ENCODE peak calls at places on chromosomes 12 and 14, in seven cellular contexts. D is pancreas, B is left ventricle myocardium inferior, Y is ascending aorta, I is sigmoid colon, M is AG04450, V is GM23338. N is an unnamed sample.

GRCh38 chr14:92589213-92589852 is 75.8 kb downstream of the RIN3 start:
- DNase-seq in D (no peak), B (no peak), Y (peak), I (peak), M (no peak), V (peak), N (no peak)

GRCh38 chr14:31025335-31026075 is at the start of gene AP4S1:
- DNase-seq in D (peak), B (peak), Y (peak), I (peak), M (no peak), V (peak), N (peak)

GRCh38 chr14:99274346-99275221 is 2.6 kb upstream of the BCL11B start:
- DNase-seq in D (peak), B (peak), Y (no peak), I (no peak), M (no peak), V (peak), N (no peak)

GRCh38 chr12:15074351-15074750 is 101.5 kb downstream of the PDE6H start:
- DNase-seq in D (no peak), B (no peak), Y (no peak), I (no peak), M (no peak), V (no peak), N (no peak)

GRCh38 chr14:87944987-87945604 is 47.9 kb downstream of the GALC start:
- DNase-seq in D (no peak), B (no peak), Y (no peak), I (no peak), M (peak), V (peak), N (no peak)

GRCh38 chr14:33070474-33070873 is 131.8 kb downstream of the NPAS3 start:
- DNase-seq in D (no peak), B (no peak), Y (no peak), I (no peak), M (no peak), V (no peak), N (no peak)

GRCh38 chr14:20626274-20626673 is 15.2 kb downstream of the OR6S1 start:
- DNase-seq in D (no peak), B (no peak), Y (no peak), I (no peak), M (no peak), V (no peak), N (no peak)

GRCh38 chr12:46358325-46358700 is 14.3 kb downstream of the SLC38A2 start:
- DNase-seq in D (no peak), B (no peak), Y (no peak), I (no peak), M (no peak), V (no peak), N (no peak)

GRCh38 chr14:78446807-78447206 is 276.6 kb downstream of the NRXN3 start:
- DNase-seq in D (no peak), B (no peak), Y (no peak), I (no peak), M (no peak), V (peak), N (no peak)

GRCh38 chr14:89265229-89265628 is 151.8 kb downstream of the FOXN3 start:
- DNase-seq in D (no peak), B (no peak), Y (peak), I (no peak), M (no peak), V (no peak), N (no peak)

GRCh38 chr12:32755654-32756475 is at the start of gene YARS2:
- DNase-seq in D (peak), B (peak), Y (peak), I (peak), M (peak), V (peak), N (peak)

GRCh38 chr12:91226-91625 is 24.7 kb downstream of the IQSEC3 start:
- DNase-seq in D (no peak), B (no peak), Y (no peak), I (no peak), M (no peak), V (no peak), N (no peak)

GRCh38 chr12:11697670-11698387 is 48.4 kb downstream of the ETV6 start:
- DNase-seq in D (no peak), B (no peak), Y (peak), I (no peak), M (no peak), V (no peak), N (no peak)

GRCh38 chr14:55103005-55103640 is 25.9 kb upstream of the LGALS3 start:
- DNase-seq in D (no peak), B (peak), Y (peak), I (peak), M (peak), V (peak), N (peak)

GRCh38 chr12:94379479-94380113 is 80.1 kb downstream of the CEP83 start:
- DNase-seq in D (no peak), B (no peak), Y (no peak), I (no peak), M (no peak), V (no peak), N (no peak)

GRCh38 chr14:88821378-88821777 is 3.1 kb upstream of the TTC8 start:
- DNase-seq in D (no peak), B (no peak), Y (no peak), I (no peak), M (no peak), V (no peak), N (no peak)

GRCh38 chr12:5166976-5167375 is 123.3 kb downstream of the KCNA5 start:
- DNase-seq in D (no peak), B (no peak), Y (no peak), I (no peak), M (peak), V (no peak), N (no peak)

GRCh38 chr14:55585854-55586253 is 5.8 kb downstream of the KTN1 start:
- DNase-seq in D (no peak), B (no peak), Y (no peak), I (no peak), M (no peak), V (no peak), N (no peak)

GRCh38 chr14:29913550-29913949 is 14.1 kb downstream of the PRKD1 start:
- DNase-seq in D (no peak), B (no peak), Y (no peak), I (no peak), M (no peak), V (no peak), N (no peak)

GRCh38 chr12:119699199-119699765 is 31.3 kb downstream of the PRKAB1 start:
- DNase-seq in D (no peak), B (no peak), Y (no peak), I (no peak), M (no peak), V (no peak), N (no peak)

GRCh38 chr12:53160673-53161072 is 19.8 kb upstream of the ZNF740 start:
- DNase-seq in D (no peak), B (no peak), Y (no peak), I (no peak), M (no peak), V (peak), N (no peak)

GRCh38 chr14:48251290-48251689 is 575.9 kb upstream of the MDGA2 start:
- DNase-seq in D (no peak), B (no peak), Y (no peak), I (no peak), M (no peak), V (no peak), N (no peak)
- TF ChIP-seq CTCF in D (no peak), B (no peak), Y (no peak), I (no peak), M (no peak), V (no peak), N (no peak)

DNA sequence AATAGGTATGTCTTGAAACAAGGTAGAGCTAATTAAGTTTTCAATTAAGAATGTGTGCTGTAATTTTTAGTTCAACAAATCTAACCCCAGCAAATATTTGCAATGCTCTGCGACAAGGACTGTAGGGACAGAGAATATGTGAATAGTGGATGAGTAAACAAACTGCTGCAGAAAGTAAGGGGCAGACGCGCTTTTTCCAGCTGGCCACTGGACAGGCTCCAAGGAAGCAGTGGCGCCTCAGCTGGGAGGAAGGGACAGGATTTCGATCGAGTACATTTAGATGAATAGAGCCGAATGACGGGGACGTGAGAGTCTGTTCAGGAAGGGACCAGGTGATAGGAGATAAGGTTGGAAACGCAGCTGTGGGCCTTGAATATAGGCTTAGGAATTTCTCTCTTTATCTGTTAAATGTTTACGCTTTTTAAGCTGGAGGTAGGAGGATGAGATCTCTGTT is 69.3 kb downstream of the ELK3 start:
- DNase-seq in D (no peak), B (no peak), Y (no peak), I (no peak), M (no peak), V (peak), N (no peak)
- H3K27ac ChIP-seq in D (no peak), B (peak), Y (no peak), I (peak), M (no peak), V (no peak), N (no peak)

DNA sequence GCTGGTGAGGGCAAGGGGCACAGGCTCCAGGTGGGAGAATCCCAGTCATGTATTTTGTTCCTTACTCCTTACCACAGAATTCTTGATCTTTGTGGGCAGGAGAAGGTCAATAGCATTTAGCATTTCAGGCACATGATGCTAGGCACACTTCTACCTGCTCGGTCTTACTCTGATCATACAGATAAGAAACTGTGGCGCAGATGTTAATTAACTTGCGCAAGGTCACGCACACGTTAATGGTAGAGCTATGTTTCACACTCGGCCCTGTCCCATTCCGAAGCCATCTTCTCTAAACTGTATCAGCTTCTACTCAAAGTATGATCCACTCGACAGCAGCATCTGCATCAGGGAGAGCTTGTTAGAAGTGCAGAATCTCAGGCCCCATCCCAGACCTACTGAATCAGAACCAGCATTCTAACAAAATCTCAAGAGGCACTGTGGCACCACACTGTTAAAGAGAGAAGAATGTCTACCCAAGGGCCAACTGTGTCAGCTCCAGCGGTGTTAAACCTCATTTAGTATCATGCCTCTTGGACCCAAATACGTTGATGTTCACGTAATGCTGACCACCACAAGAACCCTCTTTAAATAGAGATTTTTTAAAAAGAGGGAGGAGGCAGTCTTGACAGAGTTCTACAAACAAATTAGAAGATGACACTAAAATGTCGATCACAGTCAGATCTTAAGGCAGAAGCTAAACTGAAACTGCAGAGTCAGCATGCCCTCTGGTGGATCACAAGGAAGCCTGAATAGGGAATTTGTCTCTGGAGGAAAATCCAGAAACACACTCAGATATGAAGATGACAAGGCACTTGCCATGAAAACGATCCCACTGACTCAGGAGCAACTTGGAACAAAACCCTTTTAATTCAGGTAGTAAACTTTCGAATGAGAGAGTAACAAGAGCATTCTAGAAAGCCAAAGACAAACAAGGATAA is 7.3 kb downstream of the STXBP6 start:
- DNase-seq in D (no peak), B (no peak), Y (no peak), I (no peak), M (no peak), V (peak), N (no peak)
- TF ChIP-seq CTCF in D (no peak), B (peak), Y (no peak), I (no peak), M (peak), V (peak), N (no peak)

DNA sequence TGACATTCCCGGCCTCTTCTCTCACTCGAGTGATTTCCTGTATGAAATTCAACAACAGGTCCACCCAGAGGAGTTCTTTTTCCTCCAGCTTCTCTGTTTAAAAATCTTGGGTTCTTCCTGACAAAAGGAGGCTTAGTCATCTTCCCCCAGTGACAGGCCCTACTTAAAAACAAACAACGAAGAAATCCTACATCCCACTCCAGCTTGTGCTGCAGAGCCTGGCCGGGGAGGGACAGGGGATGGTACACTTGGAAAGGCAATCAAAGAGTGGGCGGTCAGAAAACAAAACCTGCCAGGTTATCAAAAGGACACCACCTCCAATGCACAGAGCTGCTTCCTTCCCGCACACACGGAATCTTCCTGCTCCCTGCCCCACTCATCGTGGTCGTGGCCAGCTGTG is 101.3 kb downstream of the CACNA1C start:
- DNase-seq in D (no peak), B (no peak), Y (no peak), I (no peak), M (peak), V (no peak), N (no peak)
- H3K27ac ChIP-seq in D (no peak), B (peak), Y (peak), I (peak), M (peak), V (no peak), N (no peak)

DNA sequence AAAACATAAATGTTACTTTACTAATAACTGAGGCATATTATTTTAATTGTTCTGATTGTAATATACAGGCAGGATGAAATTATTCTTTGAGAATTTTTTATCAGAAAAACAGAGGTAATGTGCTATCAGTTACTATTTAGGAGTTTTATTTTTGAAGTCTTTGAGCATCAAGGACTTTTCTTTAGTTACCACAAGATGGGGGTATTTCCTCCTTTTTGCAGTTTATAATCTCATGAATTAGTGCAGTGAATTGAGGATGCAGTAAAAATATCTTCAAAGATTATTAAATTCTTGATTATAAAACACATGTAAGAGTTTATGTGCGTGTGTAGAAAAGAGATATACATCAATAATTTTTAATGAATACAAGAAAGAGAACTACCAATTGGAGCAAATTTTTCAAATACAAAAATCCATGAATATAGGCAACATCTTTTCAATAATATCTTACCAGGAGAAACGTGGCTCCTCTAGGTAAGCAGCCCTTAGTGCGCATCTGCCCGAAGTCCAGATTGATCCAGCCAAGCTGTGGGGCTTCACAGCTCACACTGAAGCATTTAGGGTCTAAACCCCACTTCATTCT is 71.6 kb downstream of the ERGIC2 start:
- DNase-seq in D (no peak), B (no peak), Y (no peak), I (no peak), M (no peak), V (peak), N (no peak)
- TF ChIP-seq CTCF in D (no peak), B (peak), Y (no peak), I (no peak), M (peak), V (no peak), N (peak)